ENCODE peak calls at places on chromosome 14, in eight cellular contexts. One of them, this sample, is unnamed.

GRCh38 chr14:24079521-24080141 is 8.3 kb downstream of the CPNE6 start:
- DNase-seq in GM23248: no peak
- DNase-seq in GM23338: peak
- DNase-seq in lower lobe of right lung: no peak
- DNase-seq in WERI-Rb-1: peak
- DNase-seq in body of pancreas: no peak
- DNase-seq in cardiac muscle cell: no peak
- DNase-seq in IMR-90: no peak
- DNase-seq in this sample: no peak

GRCh38 chr14:103973354-103973753 is 31.0 kb upstream of the RD3L start:
- DNase-seq in WERI-Rb-1: no peak
- DNase-seq in lower lobe of right lung: no peak
- DNase-seq in cardiac muscle cell: peak
- DNase-seq in body of pancreas: no peak
- DNase-seq in GM23248: no peak
- DNase-seq in IMR-90: no peak
- DNase-seq in GM23338: no peak
- DNase-seq in this sample: no peak

GRCh38 chr14:34363733-34364134 is 98.3 kb downstream of the SPTSSA start:
- DNase-seq in IMR-90: no peak
- DNase-seq in GM23248: peak
- DNase-seq in body of pancreas: no peak
- DNase-seq in lower lobe of right lung: no peak
- DNase-seq in GM23338: no peak
- DNase-seq in WERI-Rb-1: no peak
- DNase-seq in cardiac muscle cell: no peak
- DNase-seq in this sample: no peak

GRCh38 chr14:64801800-64802199 is 77.9 kb downstream of the SPTB start:
- DNase-seq in lower lobe of right lung: no peak
- DNase-seq in cardiac muscle cell: peak
- DNase-seq in IMR-90: peak
- DNase-seq in GM23248: peak
- DNase-seq in body of pancreas: no peak
- DNase-seq in GM23338: peak
- DNase-seq in WERI-Rb-1: peak
- DNase-seq in this sample: no peak

GRCh38 chr14:42140831-42141279 is 534.2 kb downstream of the LRFN5 start:
- DNase-seq in body of pancreas: no peak
- DNase-seq in lower lobe of right lung: no peak
- DNase-seq in cardiac muscle cell: no peak
- DNase-seq in WERI-Rb-1: no peak
- DNase-seq in GM23248: peak
- DNase-seq in IMR-90: peak
- DNase-seq in GM23338: no peak
- DNase-seq in this sample: no peak

GRCh38 chr14:67359319-67359774 is 257 bp downstream of the ATP6V1D start:
- DNase-seq in lower lobe of right lung: peak
- DNase-seq in IMR-90: peak
- DNase-seq in GM23338: peak
- DNase-seq in cardiac muscle cell: peak
- DNase-seq in body of pancreas: no peak
- DNase-seq in GM23248: peak
- DNase-seq in WERI-Rb-1: peak
- DNase-seq in this sample: no peak

GRCh38 chr14:75647650-75648049 is 13.0 kb downstream of the ERG28 start:
- DNase-seq in body of pancreas: no peak
- DNase-seq in lower lobe of right lung: no peak
- DNase-seq in WERI-Rb-1: no peak
- DNase-seq in GM23338: no peak
- DNase-seq in cardiac muscle cell: no peak
- DNase-seq in IMR-90: peak
- DNase-seq in GM23248: no peak
- DNase-seq in this sample: no peak

GRCh38 chr14:65000868-65001600 is 14.3 kb downstream of the FNTB start:
- DNase-seq in GM23248: peak
- DNase-seq in WERI-Rb-1: no peak
- DNase-seq in GM23338: no peak
- DNase-seq in body of pancreas: no peak
- DNase-seq in cardiac muscle cell: no peak
- DNase-seq in lower lobe of right lung: no peak
- DNase-seq in IMR-90: peak
- DNase-seq in this sample: no peak

GRCh38 chr14:105738638-105739037 is 212.3 kb downstream of the TMEM121 start:
- DNase-seq in GM23338: no peak
- DNase-seq in IMR-90: no peak
- DNase-seq in lower lobe of right lung: no peak
- DNase-seq in GM23248: no peak
- DNase-seq in WERI-Rb-1: no peak
- DNase-seq in body of pancreas: no peak
- DNase-seq in cardiac muscle cell: no peak
- DNase-seq in this sample: no peak

GRCh38 chr14:39988939-39989338 is 556.7 kb upstream of the FBXO33 start:
- DNase-seq in lower lobe of right lung: no peak
- DNase-seq in GM23248: peak
- DNase-seq in IMR-90: no peak
- DNase-seq in body of pancreas: no peak
- DNase-seq in cardiac muscle cell: peak
- DNase-seq in GM23338: peak
- DNase-seq in WERI-Rb-1: no peak
- DNase-seq in this sample: peak

GRCh38 chr14:22981090-22982012 is 1.0 kb downstream of the AJUBA start:
- DNase-seq in IMR-90: no peak
- DNase-seq in GM23248: peak
- DNase-seq in GM23338: peak
- DNase-seq in cardiac muscle cell: peak
- DNase-seq in lower lobe of right lung: peak
- DNase-seq in body of pancreas: peak
- DNase-seq in WERI-Rb-1: no peak
- DNase-seq in this sample: no peak

GRCh38 chr14:59997966-59998365 is 78.0 kb downstream of the LRRC9 start:
- DNase-seq in body of pancreas: no peak
- DNase-seq in WERI-Rb-1: no peak
- DNase-seq in cardiac muscle cell: no peak
- DNase-seq in IMR-90: no peak
- DNase-seq in lower lobe of right lung: no peak
- DNase-seq in GM23248: no peak
- DNase-seq in GM23338: no peak
- DNase-seq in this sample: no peak
- H3K27ac ChIP-seq in body of pancreas: no peak
- H3K27ac ChIP-seq in WERI-Rb-1: no peak
- H3K27ac ChIP-seq in cardiac muscle cell: no peak
- H3K27ac ChIP-seq in IMR-90: no peak
- H3K27ac ChIP-seq in lower lobe of right lung: no peak
- H3K27ac ChIP-seq in GM23248: no peak
- H3K27ac ChIP-seq in GM23338: no peak
- H3K27ac ChIP-seq in this sample: no peak

DNA sequence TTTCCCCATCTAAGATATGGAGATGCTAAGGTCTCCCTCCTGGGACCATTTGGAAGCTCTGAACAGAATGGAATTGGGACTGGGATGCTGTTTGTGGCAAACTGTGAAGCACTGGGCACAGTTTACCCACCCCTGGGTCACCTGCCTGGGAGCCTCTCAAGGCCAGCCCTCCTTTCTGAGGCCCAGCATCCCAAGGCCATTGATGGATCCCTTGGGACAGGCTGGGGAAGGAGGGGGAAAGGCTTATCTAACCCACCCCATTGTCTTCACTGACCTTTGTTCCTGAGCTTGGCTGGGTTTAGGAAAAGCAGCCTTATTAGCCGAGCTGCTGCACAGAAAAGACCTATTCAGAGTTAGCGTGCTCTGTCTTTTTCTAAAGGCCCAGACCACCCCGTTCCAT is 5.2 kb downstream of the CCDC85C start:
- DNase-seq in GM23248: no peak
- DNase-seq in WERI-Rb-1: no peak
- DNase-seq in body of pancreas: no peak
- DNase-seq in IMR-90: no peak
- DNase-seq in GM23338: no peak
- DNase-seq in cardiac muscle cell: no peak
- DNase-seq in lower lobe of right lung: no peak
- DNase-seq in this sample: no peak
- H3K27ac ChIP-seq in GM23248: no peak
- H3K27ac ChIP-seq in WERI-Rb-1: peak
- H3K27ac ChIP-seq in body of pancreas: peak
- H3K27ac ChIP-seq in IMR-90: no peak
- H3K27ac ChIP-seq in GM23338: no peak
- H3K27ac ChIP-seq in cardiac muscle cell: no peak
- H3K27ac ChIP-seq in lower lobe of right lung: no peak
- H3K27ac ChIP-seq in this sample: no peak

GRCh38 chr14:102645746-102646440 is 53.4 kb downstream of the RCOR1 start:
- DNase-seq in GM23248: peak
- DNase-seq in cardiac muscle cell: no peak
- DNase-seq in body of pancreas: no peak
- DNase-seq in lower lobe of right lung: no peak
- DNase-seq in IMR-90: peak
- DNase-seq in GM23338: no peak
- DNase-seq in WERI-Rb-1: no peak
- DNase-seq in this sample: peak

GRCh38 chr14:102646615-102647014 is 54.2 kb downstream of the RCOR1 start:
- DNase-seq in IMR-90: no peak
- DNase-seq in GM23248: no peak
- DNase-seq in GM23338: no peak
- DNase-seq in lower lobe of right lung: no peak
- DNase-seq in WERI-Rb-1: no peak
- DNase-seq in body of pancreas: no peak
- DNase-seq in cardiac muscle cell: no peak
- DNase-seq in this sample: no peak

DNA sequence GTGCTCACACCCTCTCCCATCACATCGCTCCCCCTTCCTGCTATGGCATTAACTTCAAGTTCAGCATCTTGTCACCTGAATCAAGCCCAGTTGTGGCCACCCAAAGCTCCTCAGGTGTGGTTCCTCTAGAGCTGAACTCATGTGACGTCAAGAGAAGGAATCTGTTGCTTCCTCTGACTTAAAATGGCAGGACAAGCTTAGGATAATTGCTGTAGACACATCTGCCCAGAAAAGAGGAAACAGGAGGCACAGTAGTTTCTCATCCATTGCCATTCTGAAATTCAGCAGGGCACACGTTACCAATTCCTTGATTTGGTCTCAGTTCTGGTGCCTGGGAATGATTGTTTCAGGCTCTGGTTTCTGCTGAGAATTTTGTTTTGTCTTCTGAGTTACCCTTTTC is 52.1 kb downstream of the RCOR1 start:
- DNase-seq in GM23338: no peak
- DNase-seq in body of pancreas: no peak
- DNase-seq in WERI-Rb-1: no peak
- DNase-seq in lower lobe of right lung: no peak
- DNase-seq in GM23248: no peak
- DNase-seq in cardiac muscle cell: no peak
- DNase-seq in IMR-90: no peak
- DNase-seq in this sample: no peak
- H3K27ac ChIP-seq in GM23338: peak
- H3K27ac ChIP-seq in body of pancreas: no peak
- H3K27ac ChIP-seq in WERI-Rb-1: no peak
- H3K27ac ChIP-seq in lower lobe of right lung: no peak
- H3K27ac ChIP-seq in GM23248: peak
- H3K27ac ChIP-seq in cardiac muscle cell: no peak
- H3K27ac ChIP-seq in IMR-90: no peak
- H3K27ac ChIP-seq in this sample: peak

GRCh38 chr14:55122441-55122986 is 6.5 kb upstream of the LGALS3 start:
- DNase-seq in cardiac muscle cell: peak
- DNase-seq in GM23338: no peak
- DNase-seq in body of pancreas: peak
- DNase-seq in IMR-90: peak
- DNase-seq in GM23248: no peak
- DNase-seq in WERI-Rb-1: no peak
- DNase-seq in lower lobe of right lung: peak
- DNase-seq in this sample: no peak
- H3K27ac ChIP-seq in cardiac muscle cell: peak
- H3K27ac ChIP-seq in GM23338: no peak
- H3K27ac ChIP-seq in body of pancreas: peak
- H3K27ac ChIP-seq in IMR-90: no peak
- H3K27ac ChIP-seq in GM23248: peak
- H3K27ac ChIP-seq in WERI-Rb-1: no peak
- H3K27ac ChIP-seq in lower lobe of right lung: peak
- H3K27ac ChIP-seq in this sample: no peak

GRCh38 chr14:21440857-21441256 is 15.1 kb downstream of the CHD8 start:
- DNase-seq in cardiac muscle cell: no peak
- DNase-seq in WERI-Rb-1: no peak
- DNase-seq in IMR-90: no peak
- DNase-seq in GM23338: no peak
- DNase-seq in lower lobe of right lung: no peak
- DNase-seq in body of pancreas: no peak
- DNase-seq in GM23248: no peak
- DNase-seq in this sample: no peak

GRCh38 chr14:21436567-21437062 is 19.3 kb downstream of the CHD8 start:
- DNase-seq in body of pancreas: no peak
- DNase-seq in GM23248: peak
- DNase-seq in lower lobe of right lung: no peak
- DNase-seq in IMR-90: no peak
- DNase-seq in WERI-Rb-1: no peak
- DNase-seq in cardiac muscle cell: no peak
- DNase-seq in GM23338: no peak
- DNase-seq in this sample: no peak

GRCh38 chr14:21437063-21437901 is 18.6 kb downstream of the CHD8 start:
- DNase-seq in GM23248: peak
- DNase-seq in body of pancreas: peak
- DNase-seq in WERI-Rb-1: peak
- DNase-seq in IMR-90: peak
- DNase-seq in GM23338: peak
- DNase-seq in lower lobe of right lung: peak
- DNase-seq in cardiac muscle cell: peak
- DNase-seq in this sample: peak
- H3K27ac ChIP-seq in GM23248: peak
- H3K27ac ChIP-seq in body of pancreas: peak
- H3K27ac ChIP-seq in WERI-Rb-1: peak
- H3K27ac ChIP-seq in IMR-90: peak
- H3K27ac ChIP-seq in GM23338: peak
- H3K27ac ChIP-seq in lower lobe of right lung: peak
- H3K27ac ChIP-seq in cardiac muscle cell: peak
- H3K27ac ChIP-seq in this sample: peak

DNA sequence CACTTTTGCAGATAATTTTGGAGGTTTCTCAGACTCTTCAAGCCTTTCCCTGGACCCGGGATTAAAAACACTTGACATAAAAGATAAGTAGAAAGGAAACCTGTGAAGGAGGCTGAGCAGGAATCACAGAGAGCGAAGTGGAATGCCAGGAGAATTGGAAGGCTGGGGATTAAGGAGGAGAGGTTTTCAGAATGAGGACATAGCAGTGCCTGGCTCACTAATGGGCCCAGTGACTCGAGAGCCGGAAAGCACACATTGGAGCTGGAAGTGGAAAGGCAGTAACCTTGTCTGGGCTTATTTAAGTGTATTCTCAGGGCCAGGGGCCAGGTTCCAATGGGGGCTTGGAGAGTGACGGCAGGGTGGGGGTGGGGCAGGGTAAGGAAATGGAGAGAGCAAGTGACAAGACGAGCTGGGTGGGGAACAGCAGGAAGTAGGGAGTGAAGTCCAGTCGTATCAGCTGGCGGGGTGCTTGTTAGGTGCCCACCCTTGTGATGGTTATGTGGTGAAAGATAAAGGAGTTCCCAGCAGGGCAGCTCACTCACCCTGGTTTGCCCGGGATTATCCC is 13.1 kb downstream of the EVL start:
- DNase-seq in cardiac muscle cell: no peak
- DNase-seq in GM23338: no peak
- DNase-seq in IMR-90: no peak
- DNase-seq in GM23248: no peak
- DNase-seq in WERI-Rb-1: no peak
- DNase-seq in body of pancreas: no peak
- DNase-seq in lower lobe of right lung: no peak
- DNase-seq in this sample: no peak
- H3K27ac ChIP-seq in cardiac muscle cell: no peak
- H3K27ac ChIP-seq in GM23338: no peak
- H3K27ac ChIP-seq in IMR-90: no peak
- H3K27ac ChIP-seq in GM23248: no peak
- H3K27ac ChIP-seq in WERI-Rb-1: no peak
- H3K27ac ChIP-seq in body of pancreas: no peak
- H3K27ac ChIP-seq in lower lobe of right lung: peak
- H3K27ac ChIP-seq in this sample: peak